ENCODE peak calls at places on chromosomes 12 and 14, in seven cellular contexts. Z, J, K, S, F, G and O are unnamed samples.

GRCh38 chr14:74531467-74531866 is 37.9 kb downstream of the ISCA2 start:
- DNase-seq in Z (peak), J (no peak), K (peak), S (peak), F (no peak), G (no peak), O (no peak)

GRCh38 chr12:65779946-65780345 is 44.3 kb upstream of the HMGA2 start:
- DNase-seq in Z (no peak), J (no peak), K (no peak), S (no peak), F (no peak), G (no peak), O (no peak)

GRCh38 chr14:101127239-101127638 is 223.7 kb upstream of the RTL1 start:
- DNase-seq in Z (no peak), J (no peak), K (no peak), S (no peak), F (peak), G (no peak), O (no peak)

GRCh38 chr14:104851896-104852663 is 13.0 kb upstream of the CEP170B start:
- DNase-seq in Z (no peak), J (no peak), K (no peak), S (no peak), F (no peak), G (no peak), O (no peak)

GRCh38 chr12:46920503-46920902 is 94.7 kb upstream of the SLC38A4 start:
- DNase-seq in Z (no peak), J (no peak), K (no peak), S (no peak), F (no peak), G (no peak), O (no peak)

GRCh38 chr12:131152587-131152986 is 198.9 kb downstream of the ADGRD1 start:
- DNase-seq in Z (no peak), J (no peak), K (no peak), S (no peak), F (no peak), G (no peak), O (no peak)

GRCh38 chr12:115504241-115504941 is 773.1 kb downstream of the MED13L start:
- DNase-seq in Z (no peak), J (no peak), K (no peak), S (no peak), F (no peak), G (no peak), O (no peak)

GRCh38 chr14:64539186-64539552 is 1.4 kb upstream of the HSPA2 start:
- DNase-seq in Z (no peak), J (no peak), K (no peak), S (no peak), F (no peak), G (no peak), O (no peak)

GRCh38 chr12:66035289-66035961 is 95.1 kb downstream of the LLPH start:
- DNase-seq in Z (no peak), J (no peak), K (peak), S (peak), F (no peak), G (no peak), O (no peak)

GRCh38 chr14:75429562-75429961 is 1.7 kb downstream of the JDP2 start:
- DNase-seq in Z (no peak), J (no peak), K (no peak), S (no peak), F (no peak), G (no peak), O (no peak)

GRCh38 chr14:44112774-44113460 is 394.2 kb downstream of the FSCB start:
- DNase-seq in Z (no peak), J (no peak), K (no peak), S (no peak), F (no peak), G (no peak), O (no peak)

GRCh38 chr12:103729499-103729898 is 111.5 kb downstream of the NT5DC3 start:
- DNase-seq in Z (no peak), J (no peak), K (no peak), S (no peak), F (no peak), G (no peak), O (no peak)

GRCh38 chr14:59118171-59118570 is 70.3 kb upstream of the DAAM1 start:
- DNase-seq in Z (no peak), J (no peak), K (no peak), S (no peak), F (no peak), G (no peak), O (no peak)

GRCh38 chr12:93742086-93742934 is 65.1 kb downstream of the CRADD start:
- DNase-seq in Z (peak), J (peak), K (peak), S (peak), F (peak), G (peak), O (peak)

GRCh38 chr12:117506333-117506732 is 144.9 kb upstream of the NOS1 start:
- DNase-seq in Z (no peak), J (no peak), K (no peak), S (no peak), F (no peak), G (no peak), O (no peak)

GRCh38 chr12:64385468-64385867 is 5.1 kb downstream of the C12orf56 start:
- DNase-seq in Z (no peak), J (no peak), K (peak), S (peak), F (no peak), G (peak), O (no peak)

GRCh38 chr12:78951746-78952532 is 87.4 kb downstream of the SYT1 start:
- DNase-seq in Z (no peak), J (no peak), K (no peak), S (no peak), F (no peak), G (no peak), O (no peak)

GRCh38 chr12:110600254-110600653 is 13.7 kb upstream of the TCTN1 start:
- DNase-seq in Z (no peak), J (no peak), K (peak), S (peak), F (no peak), G (no peak), O (no peak)

GRCh38 chr12:25775968-25776367 is 182.5 kb upstream of the RASSF8 start:
- DNase-seq in Z (no peak), J (no peak), K (peak), S (no peak), F (no peak), G (no peak), O (no peak)

GRCh38 chr14:31071151-31071550 is 45.0 kb upstream of the STRN3 start:
- DNase-seq in Z (no peak), J (no peak), K (no peak), S (no peak), F (no peak), G (no peak), O (no peak)

DNA sequence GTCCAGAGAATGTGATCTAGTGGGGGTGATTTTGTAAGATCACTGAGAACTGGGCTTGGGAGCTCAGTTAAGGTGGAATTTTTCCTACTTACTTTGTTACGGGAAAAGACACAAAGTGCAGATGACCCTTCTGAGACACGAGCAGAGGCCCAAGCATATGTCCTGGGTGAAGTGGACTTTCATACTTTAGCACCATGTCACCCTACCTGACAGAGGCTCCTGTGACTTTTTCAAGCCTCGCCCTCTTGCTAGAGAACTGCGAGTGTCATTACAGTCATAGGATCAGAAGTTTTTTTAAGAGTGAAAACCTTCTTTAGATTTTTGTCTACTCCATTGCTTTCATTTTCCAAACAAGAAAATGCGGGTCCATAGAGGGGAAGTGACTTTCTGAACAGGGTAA is 56.1 kb downstream of the SLC17A8 start:
- DNase-seq in Z (no peak), J (no peak), K (no peak), S (no peak), F (no peak), G (no peak), O (no peak)
- TF ChIP-seq CTCF in Z (no peak), J (no peak), K (no peak), S (no peak), F (no peak), G (no peak), O (no peak)

GRCh38 chr14:29016050-29016900 is 249.7 kb downstream of the FOXG1 start:
- DNase-seq in Z (peak), J (peak), K (peak), S (no peak), F (no peak), G (no peak), O (no peak)
- TF ChIP-seq CTCF in Z (no peak), J (no peak), K (peak), S (peak), F (no peak), G (peak), O (peak)

GRCh38 chr12:57896437-57897201 is 44.7 kb upstream of the ATP23 start:
- DNase-seq in Z (peak), J (peak), K (peak), S (no peak), F (peak), G (no peak), O (peak)
- TF ChIP-seq CTCF in Z (peak), J (peak), K (peak), S (no peak), F (peak), G (peak), O (peak)

GRCh38 chr12:127108360-127109215 is 1158.4 kb upstream of the TMEM132C start:
- DNase-seq in Z (peak), J (peak), K (peak), S (peak), F (no peak), G (no peak), O (no peak)
- TF ChIP-seq CTCF in Z (no peak), J (peak), K (peak), S (peak), F (peak), G (peak), O (peak)